ENCODE peak calls at places on chromosomes 4 and X, in ten cellular contexts. T, A, Z, W, P, G, I, Q, K and H are unnamed samples.

GRCh38 chr4:17807446-17807845 is 3.1 kb downstream of the DCAF16 start:
- DNase-seq in Z (no peak), T (no peak), P (no peak), I (no peak), G (no peak), Q (peak), W (no peak), A (no peak), K (no peak), H (no peak)

GRCh38 chr4:106273831-106274230 is 42.2 kb downstream of the TBCK start:
- DNase-seq in I (no peak), G (no peak), A (no peak), W (no peak), P (no peak), Q (peak), T (no peak), K (no peak), Z (no peak), H (no peak)

GRCh38 chr4:145487626-145488025 is 6.0 kb downstream of the SMAD1 start:
- DNase-seq in T (no peak), G (peak), P (no peak), Q (no peak), K (no peak), I (no peak), A (no peak), W (no peak), Z (no peak), H (no peak)

GRCh38 chr4:108130955-108131354 is 37.8 kb downstream of the LEF1 start:
- DNase-seq in Z (no peak), I (no peak), K (no peak), Q (peak), T (no peak), P (no peak), A (no peak), W (no peak), G (no peak), H (no peak)

GRCh38 chrX:153984351-153985178 is 12.0 kb downstream of the TMEM187 start:
- DNase-seq in A (no peak), T (no peak), P (no peak), W (no peak), I (no peak), G (peak), Z (no peak), K (no peak), Q (no peak), H (no peak)

GRCh38 chrX:107629533-107629909 is 1.2 kb downstream of the PRPS1 start:
- DNase-seq in P (peak), K (peak), Z (no peak), A (no peak), Q (peak), T (no peak), W (peak), I (no peak), G (no peak), H (peak)

GRCh38 chr4:177596035-177596434 is 153.8 kb upstream of the AGA start:
- DNase-seq in P (no peak), T (no peak), K (peak), A (peak), Q (peak), I (no peak), G (no peak), Z (no peak), W (peak), H (no peak)

GRCh38 chr4:7968262-7968896 is 28.7 kb upstream of the AFAP1 start:
- DNase-seq in K (no peak), G (no peak), Q (no peak), W (no peak), A (no peak), Z (no peak), I (no peak), T (no peak), P (no peak), H (no peak)

GRCh38 chr4:6019316-6020263 is 1.4 kb upstream of the C4orf50 start:
- DNase-seq in P (peak), W (peak), G (no peak), T (peak), Q (peak), A (no peak), Z (no peak), K (peak), I (no peak), H (peak)

GRCh38 chr4:1989533-1990347 is 19.0 kb downstream of the NELFA start:
- DNase-seq in A (no peak), Z (no peak), I (no peak), T (no peak), K (no peak), G (no peak), P (no peak), W (no peak), Q (no peak), H (no peak)